ENCODE peak calls at places on chromosomes 4 and X, in six cellular contexts. R is right lobe of liver; H is LoVo; O is stimulated activated CD8-positive, alpha-beta memory T cell treated with anti-CD3 and anti-CD28 coated beads, Interleukin-4, amount 100 ng/mL, for 4 hours; X is stimulated activated CD4-positive, alpha-beta T cell treated with anti-CD3 and anti-CD28 coated beads, Interleukin-12 subunit alpha, Interleukin-12 subunit beta, amount 100 ng/mL, for 24 hours; A is frontal cortex. U is an unnamed sample.

GRCh38 chrX:129472116-129472515 is 51.2 kb downstream of the SMARCA1 start:
- DNase-seq in R (no peak), H (no peak), O (no peak), X (no peak), A (no peak), U (peak; percentile 10)

GRCh38 chr4:13160906-13161305 is 323.2 kb downstream of the RAB28 start:
- DNase-seq in R (no peak), H (no peak), O (no peak), X (no peak), A (no peak), U (peak; percentile 32)

GRCh38 chr4:11623726-11624037 is 195.0 kb upstream of the HS3ST1 start:
- DNase-seq in R (no peak), H (peak; percentile 47), O (no peak), X (no peak), A (no peak), U (no peak)

GRCh38 chr4:169412046-169412445 is 141.3 kb upstream of the SH3RF1 start:
- DNase-seq in R (no peak), H (no peak), O (no peak), X (no peak), A (no peak), U (no peak)

GRCh38 chrX:53086464-53086863 is 4.3 kb downstream of the TSPYL2 start:
- DNase-seq in R (no peak), H (no peak), O (no peak), X (no peak), A (no peak), U (no peak)

GRCh38 chrX:13493659-13494058 is 75.7 kb upstream of the EGFL6 start:
- DNase-seq in R (no peak), H (no peak), O (no peak), X (no peak), A (no peak), U (no peak)

GRCh38 chrX:129980043-129980442 is 2.4 kb upstream of the BCORL1 start:
- DNase-seq in R (no peak), H (no peak), O (no peak), X (no peak), A (no peak), U (no peak)

GRCh38 chr4:10380695-10381094 is 76.5 kb downstream of the ZNF518B start:
- DNase-seq in R (no peak), H (no peak), O (no peak), X (no peak), A (no peak), U (no peak)

GRCh38 chrX:78625292-78625909 is 33.7 kb downstream of the RTL3 start:
- DNase-seq in R (no peak), H (no peak), O (no peak), X (no peak), A (no peak), U (no peak)

GRCh38 chr4:7134737-7135388 is 57.5 kb upstream of the SORCS2 start:
- DNase-seq in R (no peak), H (no peak), O (no peak), X (no peak), A (no peak), U (peak; percentile 76)

GRCh38 chrX:67545772-67546495 is 2.1 kb downstream of the AR start:
- DNase-seq in R (peak; percentile 58), H (no peak), O (no peak), X (no peak), A (peak; percentile 24), U (no peak)

GRCh38 chr4:83010111-83010521 is 507 bp downstream of the LIN54 start:
- DNase-seq in R (no peak), H (peak; percentile 29), O (no peak), X (no peak), A (no peak), U (no peak)

GRCh38 chrX:94162971-94163370 is 489.0 kb downstream of the FAM133A start:
- DNase-seq in R (no peak), H (no peak), O (no peak), X (no peak), A (no peak), U (no peak)

GRCh38 chr4:10664408-10664807 is 20.2 kb downstream of the CLNK start:
- DNase-seq in R (no peak), H (no peak), O (no peak), X (no peak), A (peak; percentile 10), U (peak; percentile 79)

GRCh38 chr4:45099471-45099870 is 373.1 kb upstream of the GNPDA2 start:
- DNase-seq in R (no peak), H (no peak), O (no peak), X (no peak), A (no peak), U (no peak)

GRCh38 chr4:8103991-8104390 is 54.6 kb downstream of the ABLIM2 start:
- DNase-seq in R (no peak), H (no peak), O (no peak), X (no peak), A (no peak), U (no peak)

GRCh38 chrX:63918611-63919010 is 133.6 kb upstream of the ARHGEF9 start:
- DNase-seq in R (no peak), H (no peak), O (no peak), X (no peak), A (no peak), U (no peak)

GRCh38 chrX:56588397-56589188 is 25.2 kb downstream of the UBQLN2 start:
- DNase-seq in R (no peak), H (no peak), O (no peak), X (no peak), A (no peak), U (no peak)

GRCh38 chr4:143185253-143186107 is 763 bp downstream of the USP38 start:
- DNase-seq in R (peak; percentile 62), H (no peak), O (peak; percentile 7), X (no peak), A (no peak), U (no peak)